ENCODE peak calls at places on chromosomes 1 and 21, in ten cellular contexts. One of them, this sample, is unnamed.

GRCh38 chr1:202199141-202199889 is 5.7 kb downstream of the LGR6 start:
- DNase-seq in KBM-7: no peak
- DNase-seq in effector CD4-positive, alpha-beta T cell: no peak
- DNase-seq in hypothalamus: no peak
- DNase-seq in ureter: peak
- DNase-seq in Calu3: peak
- DNase-seq in stimulated activated CD4-positive, alpha-beta T cell treated with anti-CD3 and anti-CD28 coated beads, Interleukin-15, amount 100 ng/mL, for 1 hour: no peak
- DNase-seq in ecto neural progenitor cell: no peak
- DNase-seq in kidney epithelial cell: no peak
- DNase-seq in GM23248: no peak
- DNase-seq in this sample: no peak

GRCh38 chr1:66302810-66303209 is 231.1 kb upstream of the SGIP1 start:
- DNase-seq in hypothalamus: no peak
- DNase-seq in ecto neural progenitor cell: no peak
- DNase-seq in Calu3: no peak
- DNase-seq in kidney epithelial cell: peak
- DNase-seq in GM23248: no peak
- DNase-seq in ureter: no peak
- DNase-seq in KBM-7: peak
- DNase-seq in effector CD4-positive, alpha-beta T cell: no peak
- DNase-seq in stimulated activated CD4-positive, alpha-beta T cell treated with anti-CD3 and anti-CD28 coated beads, Interleukin-15, amount 100 ng/mL, for 1 hour: no peak
- DNase-seq in this sample: no peak

GRCh38 chr1:171251042-171251740 is 2.9 kb downstream of the FMO1 start:
- DNase-seq in stimulated activated CD4-positive, alpha-beta T cell treated with anti-CD3 and anti-CD28 coated beads, Interleukin-15, amount 100 ng/mL, for 1 hour: peak
- DNase-seq in ecto neural progenitor cell: no peak
- DNase-seq in hypothalamus: no peak
- DNase-seq in ureter: no peak
- DNase-seq in GM23248: peak
- DNase-seq in kidney epithelial cell: no peak
- DNase-seq in KBM-7: no peak
- DNase-seq in effector CD4-positive, alpha-beta T cell: no peak
- DNase-seq in Calu3: peak
- DNase-seq in this sample: peak

GRCh38 chr1:228983231-228983660 is 248.0 kb downstream of the RHOU start:
- DNase-seq in stimulated activated CD4-positive, alpha-beta T cell treated with anti-CD3 and anti-CD28 coated beads, Interleukin-15, amount 100 ng/mL, for 1 hour: no peak
- DNase-seq in ecto neural progenitor cell: no peak
- DNase-seq in Calu3: no peak
- DNase-seq in GM23248: no peak
- DNase-seq in effector CD4-positive, alpha-beta T cell: no peak
- DNase-seq in KBM-7: no peak
- DNase-seq in hypothalamus: no peak
- DNase-seq in ureter: no peak
- DNase-seq in kidney epithelial cell: no peak
- DNase-seq in this sample: no peak

GRCh38 chr1:161201828-161202712 is at the start of gene NDUFS2:
- DNase-seq in ecto neural progenitor cell: peak
- DNase-seq in kidney epithelial cell: peak
- DNase-seq in GM23248: peak
- DNase-seq in Calu3: peak
- DNase-seq in stimulated activated CD4-positive, alpha-beta T cell treated with anti-CD3 and anti-CD28 coated beads, Interleukin-15, amount 100 ng/mL, for 1 hour: peak
- DNase-seq in ureter: peak
- DNase-seq in KBM-7: peak
- DNase-seq in hypothalamus: peak
- DNase-seq in effector CD4-positive, alpha-beta T cell: peak
- DNase-seq in this sample: peak

GRCh38 chr1:193543259-193543658 is 356.8 kb upstream of the B3GALT2 start:
- DNase-seq in stimulated activated CD4-positive, alpha-beta T cell treated with anti-CD3 and anti-CD28 coated beads, Interleukin-15, amount 100 ng/mL, for 1 hour: no peak
- DNase-seq in effector CD4-positive, alpha-beta T cell: no peak
- DNase-seq in Calu3: no peak
- DNase-seq in hypothalamus: no peak
- DNase-seq in ecto neural progenitor cell: no peak
- DNase-seq in ureter: no peak
- DNase-seq in KBM-7: no peak
- DNase-seq in GM23248: peak
- DNase-seq in kidney epithelial cell: no peak
- DNase-seq in this sample: peak

GRCh38 chr1:109984190-109984455 is 442 bp upstream of the AHCYL1 start:
- DNase-seq in Calu3: no peak
- DNase-seq in hypothalamus: no peak
- DNase-seq in effector CD4-positive, alpha-beta T cell: no peak
- DNase-seq in GM23248: peak
- DNase-seq in stimulated activated CD4-positive, alpha-beta T cell treated with anti-CD3 and anti-CD28 coated beads, Interleukin-15, amount 100 ng/mL, for 1 hour: no peak
- DNase-seq in ecto neural progenitor cell: no peak
- DNase-seq in KBM-7: no peak
- DNase-seq in ureter: no peak
- DNase-seq in kidney epithelial cell: no peak
- DNase-seq in this sample: peak

GRCh38 chr1:183593356-183593755 is 3.1 kb upstream of the NCF2 start:
- DNase-seq in GM23248: no peak
- DNase-seq in Calu3: no peak
- DNase-seq in stimulated activated CD4-positive, alpha-beta T cell treated with anti-CD3 and anti-CD28 coated beads, Interleukin-15, amount 100 ng/mL, for 1 hour: no peak
- DNase-seq in KBM-7: peak
- DNase-seq in ureter: no peak
- DNase-seq in kidney epithelial cell: no peak
- DNase-seq in effector CD4-positive, alpha-beta T cell: no peak
- DNase-seq in hypothalamus: no peak
- DNase-seq in ecto neural progenitor cell: no peak
- DNase-seq in this sample: no peak

GRCh38 chr1:16630661-16631247 is 17.4 kb upstream of the NBPF1 start:
- DNase-seq in kidney epithelial cell: no peak
- DNase-seq in KBM-7: no peak
- DNase-seq in ecto neural progenitor cell: peak
- DNase-seq in GM23248: no peak
- DNase-seq in ureter: peak
- DNase-seq in Calu3: no peak
- DNase-seq in stimulated activated CD4-positive, alpha-beta T cell treated with anti-CD3 and anti-CD28 coated beads, Interleukin-15, amount 100 ng/mL, for 1 hour: no peak
- DNase-seq in hypothalamus: no peak
- DNase-seq in effector CD4-positive, alpha-beta T cell: peak
- DNase-seq in this sample: no peak

GRCh38 chr21:36839123-36839522 is 127.3 kb downstream of the HLCS start:
- DNase-seq in kidney epithelial cell: no peak
- DNase-seq in ureter: no peak
- DNase-seq in hypothalamus: no peak
- DNase-seq in GM23248: peak
- DNase-seq in ecto neural progenitor cell: no peak
- DNase-seq in effector CD4-positive, alpha-beta T cell: no peak
- DNase-seq in Calu3: no peak
- DNase-seq in KBM-7: no peak
- DNase-seq in stimulated activated CD4-positive, alpha-beta T cell treated with anti-CD3 and anti-CD28 coated beads, Interleukin-15, amount 100 ng/mL, for 1 hour: no peak
- DNase-seq in this sample: peak

GRCh38 chr1:76868154-76868882 is 1.0 kb downstream of the ST6GALNAC5 start:
- DNase-seq in stimulated activated CD4-positive, alpha-beta T cell treated with anti-CD3 and anti-CD28 coated beads, Interleukin-15, amount 100 ng/mL, for 1 hour: no peak
- DNase-seq in effector CD4-positive, alpha-beta T cell: no peak
- DNase-seq in ureter: no peak
- DNase-seq in Calu3: no peak
- DNase-seq in hypothalamus: peak
- DNase-seq in KBM-7: no peak
- DNase-seq in ecto neural progenitor cell: peak
- DNase-seq in kidney epithelial cell: no peak
- DNase-seq in GM23248: peak
- DNase-seq in this sample: no peak

GRCh38 chr1:77706321-77706720 is 23.9 kb upstream of the ZZZ3 start:
- DNase-seq in GM23248: peak
- DNase-seq in effector CD4-positive, alpha-beta T cell: no peak
- DNase-seq in ureter: no peak
- DNase-seq in kidney epithelial cell: no peak
- DNase-seq in ecto neural progenitor cell: no peak
- DNase-seq in Calu3: no peak
- DNase-seq in KBM-7: no peak
- DNase-seq in hypothalamus: no peak
- DNase-seq in stimulated activated CD4-positive, alpha-beta T cell treated with anti-CD3 and anti-CD28 coated beads, Interleukin-15, amount 100 ng/mL, for 1 hour: no peak
- DNase-seq in this sample: no peak

GRCh38 chr21:45528028-45528705 is 14.1 kb downstream of the SLC19A1 start:
- DNase-seq in effector CD4-positive, alpha-beta T cell: no peak
- DNase-seq in Calu3: no peak
- DNase-seq in stimulated activated CD4-positive, alpha-beta T cell treated with anti-CD3 and anti-CD28 coated beads, Interleukin-15, amount 100 ng/mL, for 1 hour: no peak
- DNase-seq in kidney epithelial cell: no peak
- DNase-seq in ecto neural progenitor cell: no peak
- DNase-seq in GM23248: no peak
- DNase-seq in ureter: no peak
- DNase-seq in hypothalamus: no peak
- DNase-seq in KBM-7: no peak
- DNase-seq in this sample: no peak

GRCh38 chr1:15046487-15047165 is 106.9 kb upstream of the TMEM51 start:
- DNase-seq in Calu3: peak
- DNase-seq in effector CD4-positive, alpha-beta T cell: peak
- DNase-seq in KBM-7: peak
- DNase-seq in ureter: peak
- DNase-seq in stimulated activated CD4-positive, alpha-beta T cell treated with anti-CD3 and anti-CD28 coated beads, Interleukin-15, amount 100 ng/mL, for 1 hour: peak
- DNase-seq in hypothalamus: peak
- DNase-seq in kidney epithelial cell: no peak
- DNase-seq in ecto neural progenitor cell: peak
- DNase-seq in GM23248: peak
- DNase-seq in this sample: peak

GRCh38 chr1:33683913-33684312 is 180.0 kb upstream of the HMGB4 start:
- DNase-seq in stimulated activated CD4-positive, alpha-beta T cell treated with anti-CD3 and anti-CD28 coated beads, Interleukin-15, amount 100 ng/mL, for 1 hour: no peak
- DNase-seq in Calu3: no peak
- DNase-seq in kidney epithelial cell: no peak
- DNase-seq in ecto neural progenitor cell: no peak
- DNase-seq in hypothalamus: no peak
- DNase-seq in KBM-7: no peak
- DNase-seq in ureter: no peak
- DNase-seq in GM23248: peak
- DNase-seq in effector CD4-positive, alpha-beta T cell: no peak
- DNase-seq in this sample: peak

GRCh38 chr1:237562247-237562823 is 328.4 kb downstream of the ZP4 start:
- DNase-seq in kidney epithelial cell: peak
- DNase-seq in stimulated activated CD4-positive, alpha-beta T cell treated with anti-CD3 and anti-CD28 coated beads, Interleukin-15, amount 100 ng/mL, for 1 hour: no peak
- DNase-seq in KBM-7: peak
- DNase-seq in GM23248: peak
- DNase-seq in ecto neural progenitor cell: no peak
- DNase-seq in effector CD4-positive, alpha-beta T cell: peak
- DNase-seq in Calu3: peak
- DNase-seq in ureter: no peak
- DNase-seq in hypothalamus: no peak
- DNase-seq in this sample: peak

GRCh38 chr21:26753822-26754221 is 91.4 kb downstream of the ADAMTS1 start:
- DNase-seq in ecto neural progenitor cell: no peak
- DNase-seq in GM23248: no peak
- DNase-seq in ureter: no peak
- DNase-seq in KBM-7: no peak
- DNase-seq in effector CD4-positive, alpha-beta T cell: no peak
- DNase-seq in stimulated activated CD4-positive, alpha-beta T cell treated with anti-CD3 and anti-CD28 coated beads, Interleukin-15, amount 100 ng/mL, for 1 hour: no peak
- DNase-seq in Calu3: no peak
- DNase-seq in hypothalamus: no peak
- DNase-seq in kidney epithelial cell: no peak
- DNase-seq in this sample: no peak

GRCh38 chr1:223129229-223129851 is 13.7 kb downstream of the TLR5 start:
- DNase-seq in effector CD4-positive, alpha-beta T cell: peak
- DNase-seq in GM23248: peak
- DNase-seq in ureter: peak
- DNase-seq in Calu3: peak
- DNase-seq in ecto neural progenitor cell: peak
- DNase-seq in KBM-7: peak
- DNase-seq in stimulated activated CD4-positive, alpha-beta T cell treated with anti-CD3 and anti-CD28 coated beads, Interleukin-15, amount 100 ng/mL, for 1 hour: peak
- DNase-seq in kidney epithelial cell: no peak
- DNase-seq in hypothalamus: peak
- DNase-seq in this sample: peak

GRCh38 chr1:3313579-3313955 is 140.9 kb upstream of the ARHGEF16 start:
- DNase-seq in GM23248: peak
- DNase-seq in stimulated activated CD4-positive, alpha-beta T cell treated with anti-CD3 and anti-CD28 coated beads, Interleukin-15, amount 100 ng/mL, for 1 hour: no peak
- DNase-seq in effector CD4-positive, alpha-beta T cell: no peak
- DNase-seq in ecto neural progenitor cell: peak
- DNase-seq in Calu3: no peak
- DNase-seq in hypothalamus: peak
- DNase-seq in KBM-7: no peak
- DNase-seq in kidney epithelial cell: no peak
- DNase-seq in ureter: peak
- DNase-seq in this sample: peak

GRCh38 chr1:212566522-212567479 is 41.8 kb upstream of the ATF3 start:
- DNase-seq in kidney epithelial cell: peak
- DNase-seq in hypothalamus: peak
- DNase-seq in ureter: no peak
- DNase-seq in stimulated activated CD4-positive, alpha-beta T cell treated with anti-CD3 and anti-CD28 coated beads, Interleukin-15, amount 100 ng/mL, for 1 hour: peak
- DNase-seq in ecto neural progenitor cell: no peak
- DNase-seq in KBM-7: peak
- DNase-seq in effector CD4-positive, alpha-beta T cell: peak
- DNase-seq in Calu3: peak
- DNase-seq in GM23248: peak
- DNase-seq in this sample: peak

GRCh38 chr1:68121536-68121935 is 71.1 kb upstream of the DIRAS3 start:
- DNase-seq in GM23248: peak
- DNase-seq in KBM-7: no peak
- DNase-seq in stimulated activated CD4-positive, alpha-beta T cell treated with anti-CD3 and anti-CD28 coated beads, Interleukin-15, amount 100 ng/mL, for 1 hour: no peak
- DNase-seq in hypothalamus: no peak
- DNase-seq in effector CD4-positive, alpha-beta T cell: no peak
- DNase-seq in ecto neural progenitor cell: peak
- DNase-seq in ureter: no peak
- DNase-seq in Calu3: no peak
- DNase-seq in kidney epithelial cell: no peak
- DNase-seq in this sample: peak

GRCh38 chr1:206779565-206780091 is 7.3 kb upstream of the IL10 start:
- DNase-seq in KBM-7: peak
- DNase-seq in ecto neural progenitor cell: no peak
- DNase-seq in hypothalamus: no peak
- DNase-seq in effector CD4-positive, alpha-beta T cell: no peak
- DNase-seq in GM23248: no peak
- DNase-seq in kidney epithelial cell: no peak
- DNase-seq in stimulated activated CD4-positive, alpha-beta T cell treated with anti-CD3 and anti-CD28 coated beads, Interleukin-15, amount 100 ng/mL, for 1 hour: no peak
- DNase-seq in ureter: no peak
- DNase-seq in Calu3: no peak
- DNase-seq in this sample: no peak

GRCh38 chr1:108831225-108831624 is 25.7 kb downstream of the AKNAD1 start:
- DNase-seq in ureter: no peak
- DNase-seq in Calu3: no peak
- DNase-seq in ecto neural progenitor cell: no peak
- DNase-seq in kidney epithelial cell: no peak
- DNase-seq in stimulated activated CD4-positive, alpha-beta T cell treated with anti-CD3 and anti-CD28 coated beads, Interleukin-15, amount 100 ng/mL, for 1 hour: no peak
- DNase-seq in effector CD4-positive, alpha-beta T cell: no peak
- DNase-seq in KBM-7: no peak
- DNase-seq in hypothalamus: no peak
- DNase-seq in GM23248: peak
- DNase-seq in this sample: peak

GRCh38 chr21:44930543-44930981 is 9.3 kb upstream of the SLX9 start:
- DNase-seq in GM23248: peak
- DNase-seq in KBM-7: no peak
- DNase-seq in ecto neural progenitor cell: no peak
- DNase-seq in kidney epithelial cell: no peak
- DNase-seq in stimulated activated CD4-positive, alpha-beta T cell treated with anti-CD3 and anti-CD28 coated beads, Interleukin-15, amount 100 ng/mL, for 1 hour: peak
- DNase-seq in ureter: no peak
- DNase-seq in hypothalamus: no peak
- DNase-seq in Calu3: no peak
- DNase-seq in effector CD4-positive, alpha-beta T cell: peak
- DNase-seq in this sample: no peak

GRCh38 chr1:165073402-165074007 is 283.0 kb downstream of the LMX1A start:
- DNase-seq in GM23248: peak
- DNase-seq in KBM-7: peak
- DNase-seq in ecto neural progenitor cell: no peak
- DNase-seq in ureter: no peak
- DNase-seq in kidney epithelial cell: peak
- DNase-seq in Calu3: peak
- DNase-seq in hypothalamus: no peak
- DNase-seq in stimulated activated CD4-positive, alpha-beta T cell treated with anti-CD3 and anti-CD28 coated beads, Interleukin-15, amount 100 ng/mL, for 1 hour: no peak
- DNase-seq in effector CD4-positive, alpha-beta T cell: no peak
- DNase-seq in this sample: peak

GRCh38 chr1:10196991-10197390 is 13.4 kb upstream of the KIF1B start:
- DNase-seq in ureter: no peak
- DNase-seq in GM23248: peak
- DNase-seq in ecto neural progenitor cell: no peak
- DNase-seq in stimulated activated CD4-positive, alpha-beta T cell treated with anti-CD3 and anti-CD28 coated beads, Interleukin-15, amount 100 ng/mL, for 1 hour: no peak
- DNase-seq in KBM-7: no peak
- DNase-seq in Calu3: no peak
- DNase-seq in effector CD4-positive, alpha-beta T cell: no peak
- DNase-seq in kidney epithelial cell: no peak
- DNase-seq in hypothalamus: no peak
- DNase-seq in this sample: peak

GRCh38 chr21:18772404-18772803 is 368.8 kb upstream of the TMPRSS15 start:
- DNase-seq in GM23248: no peak
- DNase-seq in stimulated activated CD4-positive, alpha-beta T cell treated with anti-CD3 and anti-CD28 coated beads, Interleukin-15, amount 100 ng/mL, for 1 hour: no peak
- DNase-seq in KBM-7: no peak
- DNase-seq in effector CD4-positive, alpha-beta T cell: no peak
- DNase-seq in kidney epithelial cell: peak
- DNase-seq in ecto neural progenitor cell: no peak
- DNase-seq in ureter: no peak
- DNase-seq in hypothalamus: no peak
- DNase-seq in Calu3: no peak
- DNase-seq in this sample: no peak

GRCh38 chr1:78831731-78832360 is 174.7 kb downstream of the ADGRL4 start:
- DNase-seq in ureter: no peak
- DNase-seq in GM23248: peak
- DNase-seq in ecto neural progenitor cell: no peak
- DNase-seq in effector CD4-positive, alpha-beta T cell: no peak
- DNase-seq in kidney epithelial cell: peak
- DNase-seq in KBM-7: no peak
- DNase-seq in stimulated activated CD4-positive, alpha-beta T cell treated with anti-CD3 and anti-CD28 coated beads, Interleukin-15, amount 100 ng/mL, for 1 hour: no peak
- DNase-seq in Calu3: peak
- DNase-seq in hypothalamus: no peak
- DNase-seq in this sample: peak